ENCODE peak calls at places on chromosomes 3 and 15, in five cellular contexts. C, P, R, K and X are unnamed samples.

GRCh38 chr15:52810346-52810745 is 20.2 kb upstream of the ONECUT1 start:
- DNase-seq in C (no peak), P (no peak), R (no peak), K (no peak), X (no peak)

GRCh38 chr3:126126292-126126691 is 42.4 kb upstream of the SLC41A3 start:
- DNase-seq in C (no peak), P (no peak), R (no peak), K (no peak), X (no peak)

GRCh38 chr3:23915537-23916108 is 1.2 kb downstream of the NKIRAS1 start:
- DNase-seq in C (no peak), P (no peak), R (no peak), K (no peak), X (no peak)

GRCh38 chr3:15647629-15648167 is 46.2 kb downstream of the BTD start:
- DNase-seq in C (peak), P (peak), R (peak), K (no peak), X (no peak)

GRCh38 chr15:51756482-51756881 is 5.1 kb downstream of the TMOD2 start:
- DNase-seq in C (no peak), P (no peak), R (no peak), K (no peak), X (no peak)

GRCh38 chr3:47577583-47578118 is 1.0 kb downstream of the CSPG5 start:
- DNase-seq in C (no peak), P (no peak), R (no peak), K (no peak), X (no peak)

GRCh38 chr15:100716456-100717085 is 114.2 kb downstream of the ASB7 start:
- DNase-seq in C (no peak), P (no peak), R (no peak), K (no peak), X (no peak)

GRCh38 chr3:190272747-190273146 is 49.5 kb downstream of the CLDN1 start:
- DNase-seq in C (no peak), P (no peak), R (no peak), K (no peak), X (no peak)

GRCh38 chr3:53618524-53618906 is 124.1 kb downstream of the CACNA1D start:
- DNase-seq in C (no peak), P (no peak), R (no peak), K (no peak), X (no peak)

GRCh38 chr15:72859757-72860145 is 76.2 kb upstream of the ADPGK start:
- DNase-seq in C (no peak), P (no peak), R (no peak), K (no peak), X (no peak)

GRCh38 chr15:85691350-85692240 is 103.1 kb downstream of the KLHL25 start:
- DNase-seq in C (no peak), P (no peak), R (no peak), K (no peak), X (no peak)

GRCh38 chr3:72336821-72337479 is 511.3 kb downstream of the SHQ1 start:
- DNase-seq in C (no peak), P (no peak), R (no peak), K (peak), X (peak)

GRCh38 chr3:76438971-76439370 is 600.9 kb upstream of the ROBO2 start:
- DNase-seq in C (no peak), P (no peak), R (no peak), K (no peak), X (no peak)

DNA sequence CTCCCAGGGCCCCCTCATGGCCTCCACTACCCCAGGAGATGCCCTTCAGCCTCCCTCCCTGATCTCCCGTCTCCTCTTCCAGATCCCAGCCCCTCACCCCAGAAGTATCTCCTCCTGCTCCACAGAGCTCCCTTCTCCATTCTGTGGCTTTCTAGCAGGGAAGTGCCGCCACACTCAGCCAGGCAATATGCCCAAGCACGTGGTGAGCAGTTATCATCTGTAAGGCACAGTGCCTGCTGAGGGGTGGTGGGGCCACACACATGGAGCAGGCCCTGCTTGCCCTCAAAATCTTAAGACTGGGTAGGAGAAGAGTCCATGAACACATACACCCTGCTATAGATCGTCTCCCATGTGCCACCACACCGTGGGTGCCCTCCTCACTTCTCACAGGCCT is 2.4 kb upstream of the PHGR1 start:
- DNase-seq in C (no peak), P (no peak), R (no peak), K (no peak), X (no peak)
- H3K4me3 ChIP-seq in C (no peak), P (no peak), R (no peak), K (no peak), X (no peak)

GRCh38 chr15:26868029-26868685 is 1.3 kb downstream of the GABRA5 start:
- DNase-seq in C (no peak), P (no peak), R (no peak), K (no peak), X (no peak)
- H3K4me3 ChIP-seq in C (peak), P (no peak), R (no peak), K (no peak), X (peak)

GRCh38 chr3:108602935-108603294 is 13.4 kb downstream of the DZIP3 start:
- DNase-seq in C (no peak), P (no peak), R (no peak), K (no peak), X (no peak)
- H3K4me3 ChIP-seq in C (no peak), P (no peak), R (no peak), K (no peak), X (no peak)

DNA sequence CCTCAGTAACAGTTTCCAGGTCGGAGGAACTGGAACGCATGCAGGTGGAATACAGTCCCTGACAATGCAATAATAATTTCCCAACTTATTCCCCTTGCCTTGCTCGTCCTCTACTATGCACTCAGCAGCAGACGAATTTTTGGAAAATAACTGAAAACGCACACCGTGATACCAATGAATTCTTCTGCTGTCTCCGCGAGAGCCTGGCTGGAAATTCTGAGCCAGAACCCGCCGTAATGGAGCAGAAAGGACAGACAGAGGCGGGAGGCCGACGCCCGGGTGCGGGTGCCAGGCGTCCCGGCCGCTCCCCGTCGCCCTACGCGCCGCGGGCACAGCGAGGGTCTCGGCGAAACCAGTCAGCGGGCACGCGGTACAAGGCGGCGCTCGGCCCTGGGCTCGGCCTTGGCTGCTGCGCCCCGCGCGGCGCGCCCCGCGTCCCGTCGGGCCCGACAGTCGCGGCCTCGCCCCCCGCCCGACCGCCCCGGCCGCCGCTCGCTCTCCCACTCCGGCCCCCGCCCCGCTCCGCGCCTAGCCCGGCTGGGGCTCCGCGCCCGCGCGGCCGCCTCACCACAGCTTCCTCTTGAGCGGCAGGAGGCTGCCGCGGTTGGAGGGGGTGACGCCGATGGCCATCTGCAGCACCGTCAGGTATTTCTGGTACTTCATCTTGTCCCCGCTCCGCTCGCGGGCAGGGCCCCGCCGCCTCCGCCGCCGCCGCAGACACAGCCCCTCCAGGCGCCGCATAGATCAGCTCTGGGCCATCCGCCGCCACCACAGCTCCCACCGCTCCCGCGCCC is 114.5 kb upstream of the GOLGA8J start:
- DNase-seq in C (no peak), P (no peak), R (no peak), K (no peak), X (no peak)
- H3K4me3 ChIP-seq in C (peak), P (no peak), R (no peak), K (peak), X (peak)

GRCh38 chr3:129003578-129004112 is 2.5 kb downstream of the EFCC1 start:
- DNase-seq in C (no peak), P (no peak), R (peak), K (peak), X (no peak)

GRCh38 chr3:129000742-129001100 is 383 bp upstream of the EFCC1 start:
- DNase-seq in C (no peak), P (no peak), R (no peak), K (no peak), X (no peak)

GRCh38 chr3:129002573-129003569 is 1.8 kb downstream of the EFCC1 start:
- DNase-seq in C (no peak), P (no peak), R (no peak), K (peak), X (no peak)

GRCh38 chr3:129001101-129001816 is at the start of gene EFCC1:
- DNase-seq in C (no peak), P (no peak), R (no peak), K (no peak), X (peak)

GRCh38 chr3:129001817-129002572 is 891 bp downstream of the EFCC1 start:
- DNase-seq in C (no peak), P (no peak), R (no peak), K (no peak), X (no peak)
- H3K4me3 ChIP-seq in C (peak), P (no peak), R (peak), K (peak), X (peak)

DNA sequence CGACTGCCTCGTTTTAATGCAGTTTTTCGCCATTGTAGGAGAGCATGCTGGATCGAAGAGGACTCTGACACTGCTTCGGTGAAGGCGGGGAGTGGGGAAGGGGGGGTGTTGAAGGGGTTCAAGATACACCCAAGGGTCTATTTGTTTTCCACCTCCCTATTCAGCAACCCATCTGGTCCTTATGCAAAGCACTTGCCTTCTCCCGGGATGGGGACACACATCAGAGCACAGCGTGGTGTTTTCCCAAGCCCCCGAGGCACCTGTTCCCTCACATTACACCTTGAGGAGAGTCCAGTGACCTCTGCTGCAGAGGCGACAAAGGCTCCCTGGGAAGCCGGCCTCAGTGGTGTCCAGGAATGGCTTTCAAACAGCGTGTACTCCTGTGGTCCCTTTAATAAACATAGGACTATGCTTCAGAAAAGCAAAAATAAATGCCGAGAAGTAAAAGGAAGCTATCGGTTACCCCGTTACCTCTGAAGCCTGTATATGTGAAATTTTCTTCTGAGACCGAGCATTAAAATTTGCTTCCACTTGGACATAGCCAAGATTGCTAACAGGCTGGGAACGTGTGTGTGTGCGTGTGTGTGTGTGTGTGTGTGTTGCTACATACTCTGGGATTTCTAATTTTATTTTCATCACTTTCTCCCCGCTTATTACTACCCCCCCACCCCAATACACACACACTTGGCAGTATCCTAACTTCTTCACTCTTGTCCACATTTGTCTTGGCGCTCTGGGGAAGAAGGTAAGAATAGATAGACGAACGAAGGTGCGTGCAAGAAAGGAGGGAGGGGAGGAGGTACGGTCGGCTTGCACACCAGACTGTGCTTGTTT is 53.2 kb downstream of the CCDC54 start:
- DNase-seq in C (no peak), P (no peak), R (no peak), K (no peak), X (no peak)
- H3K4me3 ChIP-seq in C (peak), P (peak), R (peak), K (peak), X (peak)

GRCh38 chr15:34809186-34809585 is 13.8 kb upstream of the ACTC1 start:
- DNase-seq in C (no peak), P (no peak), R (no peak), K (no peak), X (no peak)
- H3K4me3 ChIP-seq in C (no peak), P (no peak), R (no peak), K (no peak), X (no peak)

GRCh38 chr3:194577985-194578905 is 55.0 kb downstream of the TMEM44 start:
- DNase-seq in C (no peak), P (no peak), R (no peak), K (peak), X (no peak)
- H3K4me3 ChIP-seq in C (no peak), P (no peak), R (no peak), K (no peak), X (no peak)

DNA sequence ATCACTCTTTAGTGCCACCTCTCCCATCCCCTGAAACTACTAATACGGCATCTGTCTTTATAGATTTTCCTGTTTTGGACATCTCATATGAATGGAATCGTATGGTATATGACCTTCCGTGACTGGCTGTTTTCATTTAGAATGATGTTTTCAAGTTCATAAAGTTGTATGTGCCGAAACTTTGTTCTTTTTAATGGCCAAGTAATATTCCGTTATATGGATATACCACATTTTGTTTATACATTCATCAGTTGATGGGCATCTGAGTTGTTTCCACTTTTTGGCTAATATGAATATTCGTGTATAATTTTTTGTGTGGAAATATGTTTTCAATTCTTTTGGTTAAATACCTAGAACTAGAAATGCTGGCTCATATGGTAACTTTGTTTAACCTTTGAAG is 49.5 kb downstream of the PIAS1 start:
- DNase-seq in C (no peak), P (no peak), R (no peak), K (no peak), X (no peak)
- H3K4me3 ChIP-seq in C (no peak), P (no peak), R (no peak), K (no peak), X (no peak)

GRCh38 chr15:87563840-87564239 is 692.7 kb downstream of the NTRK3 start:
- DNase-seq in C (no peak), P (no peak), R (no peak), K (no peak), X (no peak)
- H3K4me3 ChIP-seq in C (no peak), P (no peak), R (no peak), K (no peak), X (no peak)